ENCODE peak calls at places on chromosomes 12 and 14, in six cellular contexts. J is testis, U is H54, A is ovary, X is suprapubic skin, Y is A549. L is an unnamed sample.

GRCh38 chr14:75168586-75169335 is 7.7 kb downstream of the TMED10 start:
- DNase-seq in U (no peak), Y (no peak), A (no peak), J (no peak), X (no peak), L (no peak)

GRCh38 chr12:94769746-94770396 is 119.5 kb upstream of the TMCC3 start:
- DNase-seq in Y (no peak), A (no peak), J (no peak), U (no peak), X (no peak), L (no peak)

GRCh38 chr12:30286345-30286926 is 409.2 kb downstream of the IPO8 start:
- DNase-seq in X (no peak), A (no peak), U (peak), Y (peak), J (peak), L (no peak)

GRCh38 chr14:74326369-74327152 is 21.7 kb upstream of the VRTN start:
- DNase-seq in Y (no peak), J (no peak), A (no peak), X (no peak), U (no peak), L (no peak)

GRCh38 chr14:89849931-89850330 is 104.6 kb downstream of the EFCAB11 start:
- DNase-seq in Y (no peak), A (no peak), U (no peak), J (no peak), X (no peak), L (no peak)

GRCh38 chr12:34396861-34397590 is 374.7 kb downstream of the ALG10 start:
- DNase-seq in J (peak), Y (no peak), X (peak), U (no peak), A (peak), L (no peak)

GRCh38 chr12:95789126-95790024 is 1.2 kb downstream of the NTN4 start:
- DNase-seq in Y (peak), A (peak), X (no peak), U (no peak), J (peak), L (no peak)

GRCh38 chr12:94730846-94731245 is 80.5 kb upstream of the TMCC3 start:
- DNase-seq in Y (no peak), U (no peak), X (no peak), J (no peak), A (no peak), L (no peak)

GRCh38 chr12:105738036-105738435 is 400.7 kb downstream of the NUAK1 start:
- DNase-seq in Y (no peak), J (no peak), A (peak), U (no peak), X (no peak), L (no peak)

GRCh38 chr14:68789002-68789797 is 3.7 kb downstream of the ZFP36L1 start:
- DNase-seq in U (no peak), Y (peak), J (peak), X (peak), A (peak), L (peak)

GRCh38 chr12:96578526-96579125 is 89.2 kb downstream of the CFAP54 start:
- DNase-seq in J (no peak), X (no peak), U (no peak), A (no peak), Y (peak), L (peak)

GRCh38 chr14:74619672-74620131 is 7.7 kb upstream of the LTBP2 start:
- DNase-seq in X (peak), U (peak), A (peak), J (peak), Y (peak), L (peak)

GRCh38 chr12:76898472-76898871 is 19.7 kb upstream of the CSRP2 start:
- DNase-seq in X (no peak), U (no peak), J (no peak), Y (no peak), A (no peak), L (no peak)

GRCh38 chr12:122871851-122872785 is 23.8 kb downstream of the VPS37B start:
- DNase-seq in J (peak), A (no peak), U (no peak), Y (peak), X (peak), L (peak)

GRCh38 chr12:2959194-2959507 is at the start of gene TEAD4:
- DNase-seq in Y (peak), J (peak), U (peak), X (no peak), A (peak), L (no peak)

GRCh38 chr14:76434220-76434619 is 58.3 kb downstream of the ESRRB start:
- DNase-seq in A (no peak), Y (no peak), U (no peak), X (no peak), J (no peak), L (no peak)

GRCh38 chr12:12086331-12086730 is 15.6 kb downstream of the BCL2L14 start:
- DNase-seq in X (no peak), U (no peak), A (no peak), J (no peak), Y (no peak), L (no peak)

GRCh38 chr14:74347795-74348100 is 523 bp upstream of the VRTN start:
- DNase-seq in J (no peak), U (no peak), X (no peak), A (no peak), Y (no peak), L (no peak)

GRCh38 chr12:1583421-1584078 is 10.8 kb downstream of the FBXL14 start:
- DNase-seq in X (no peak), J (peak), U (peak), Y (peak), A (peak), L (peak)
- TF ChIP-seq POLR2A in X (no peak), J (no peak), U (no peak), Y (no peak), A (no peak), L (no peak)

GRCh38 chr12:1593232-1594044 is 943 bp downstream of the FBXL14 start:
- DNase-seq in Y (peak), X (no peak), A (no peak), J (peak), U (no peak), L (peak)
- TF ChIP-seq POLR2A in Y (peak), X (no peak), A (no peak), J (no peak), U (no peak), L (no peak)

GRCh38 chr14:72591401-72591800 is 302.5 kb downstream of the DPF3 start:
- DNase-seq in A (no peak), Y (no peak), X (no peak), U (no peak), J (no peak), L (no peak)

GRCh38 chr14:72590577-72590976 is 303.3 kb downstream of the DPF3 start:
- DNase-seq in J (no peak), U (no peak), A (no peak), X (no peak), Y (no peak), L (no peak)

GRCh38 chr14:72583316-72584272 is 310.3 kb downstream of the DPF3 start:
- DNase-seq in X (no peak), U (no peak), A (no peak), J (no peak), Y (no peak), L (no peak)

GRCh38 chr14:72589652-72590051 is 304.2 kb downstream of the DPF3 start:
- DNase-seq in X (no peak), J (no peak), Y (no peak), A (no peak), U (no peak), L (no peak)

GRCh38 chr14:72588521-72588920 is 305.4 kb downstream of the DPF3 start:
- DNase-seq in X (no peak), U (no peak), Y (no peak), A (no peak), J (peak), L (no peak)
- TF ChIP-seq POLR2A in X (no peak), U (no peak), Y (no peak), A (no peak), J (no peak), L (no peak)

GRCh38 chr12:57096099-57096572 is 7.2 kb downstream of the NAB2 start:
- DNase-seq in A (no peak), J (no peak), U (no peak), X (no peak), Y (no peak), L (no peak)
- TF ChIP-seq POLR2A in A (no peak), J (no peak), U (no peak), X (no peak), Y (no peak), L (no peak)

DNA sequence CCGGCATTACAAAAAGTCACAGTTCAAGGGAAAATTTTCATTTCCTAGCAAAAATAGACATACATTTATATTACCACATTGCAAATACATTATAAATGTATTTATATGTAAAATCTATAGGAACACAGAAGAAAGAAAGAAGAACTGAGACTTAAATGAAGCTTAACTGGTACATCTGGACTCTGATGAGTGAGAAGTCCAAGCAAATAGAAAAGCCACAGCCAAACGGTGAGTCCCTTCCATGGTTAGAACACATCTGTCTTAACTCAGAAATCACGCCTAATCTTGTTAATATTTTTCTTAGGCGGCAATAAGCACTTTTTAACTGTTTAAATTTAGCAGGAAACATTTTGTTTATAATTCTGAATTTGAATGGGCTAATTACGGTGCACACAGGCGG is 9.4 kb upstream of the KLRB1 start:
- DNase-seq in X (no peak), A (no peak), J (no peak), Y (no peak), U (no peak), L (no peak)
- TF ChIP-seq POLR2A in X (no peak), A (no peak), J (no peak), Y (no peak), U (no peak), L (no peak)

DNA sequence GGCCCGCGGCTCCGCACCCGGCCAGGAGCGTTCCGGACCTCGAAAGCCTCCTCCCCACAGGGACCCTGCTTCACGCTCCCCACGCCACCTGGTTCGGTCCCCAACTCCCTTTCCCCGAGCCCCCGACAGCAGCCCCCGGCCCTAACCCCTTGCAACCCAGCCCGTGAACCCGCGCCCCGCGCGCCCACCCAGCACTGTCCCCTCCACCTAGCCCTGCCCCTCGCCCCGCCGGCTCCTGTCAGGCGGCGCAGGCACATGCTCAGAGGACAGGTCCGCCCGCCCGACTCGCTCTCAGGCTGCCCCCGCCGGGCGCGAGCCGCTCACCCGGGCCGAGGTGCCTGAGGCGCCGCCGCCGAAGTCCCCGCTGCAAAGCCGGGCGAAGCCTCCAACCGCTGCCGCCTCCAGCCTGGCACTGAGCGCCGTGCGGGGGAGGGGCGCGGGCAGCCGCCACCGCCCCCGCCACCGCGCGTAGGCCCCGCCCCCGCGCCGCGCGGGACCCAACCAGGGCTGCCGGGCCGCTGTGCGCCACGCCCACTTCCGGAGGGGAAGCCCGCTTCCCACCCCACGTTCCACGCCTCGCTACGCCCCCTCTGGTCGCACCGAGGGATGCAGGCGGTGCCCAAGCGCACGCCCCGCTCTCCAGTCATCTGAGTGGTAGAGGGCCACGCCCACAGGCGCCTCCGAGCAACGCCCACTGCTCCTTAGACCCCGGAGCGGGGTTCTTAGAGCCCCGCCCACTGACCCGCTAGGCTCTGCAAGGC is at the start of gene CORO1C:
- DNase-seq in J (peak), U (peak), X (peak), A (peak), Y (peak), L (peak)
- TF ChIP-seq POLR2A in J (peak), U (peak), X (peak), A (peak), Y (peak), L (peak)

L was measured in erythroblast.